ENCODE peak calls at places on chromosomes 16 and 17, in six cellular contexts. One of them, this sample, is unnamed. For H3K27me3, the result is how much of the 10 kb centered on the place peaks cover.

GRCh38 chr17:45320931-45321461 is 4.2 kb upstream of the MAP3K14 start:
- DNase-seq in left ventricle myocardium inferior: no peak
- DNase-seq in stomach: no peak
- DNase-seq in upper lobe of left lung: no peak
- DNase-seq in esophagus muscularis mucosa: no peak
- DNase-seq in heart left ventricle: no peak
- DNase-seq in this sample: no peak

GRCh38 chr16:20916289-20916688 is 15.7 kb downstream of the LYRM1 start:
- DNase-seq in stomach: no peak
- DNase-seq in left ventricle myocardium inferior: no peak
- DNase-seq in esophagus muscularis mucosa: no peak
- DNase-seq in heart left ventricle: no peak
- DNase-seq in upper lobe of left lung: no peak
- DNase-seq in this sample: no peak

GRCh38 chr17:82962163-82962720 is 117.2 kb upstream of the METRNL start:
- DNase-seq in left ventricle myocardium inferior: no peak
- DNase-seq in upper lobe of left lung: no peak
- DNase-seq in stomach: peak
- DNase-seq in heart left ventricle: no peak
- DNase-seq in esophagus muscularis mucosa: no peak
- DNase-seq in this sample: peak

GRCh38 chr17:77011173-77012011 is 129.4 kb upstream of the SEC14L1 start:
- DNase-seq in upper lobe of left lung: no peak
- DNase-seq in stomach: peak
- DNase-seq in heart left ventricle: no peak
- DNase-seq in esophagus muscularis mucosa: no peak
- DNase-seq in left ventricle myocardium inferior: no peak
- DNase-seq in this sample: peak

GRCh38 chr16:49560018-49560830 is 186.6 kb downstream of the C16orf78 start:
- DNase-seq in heart left ventricle: peak
- DNase-seq in left ventricle myocardium inferior: no peak
- DNase-seq in stomach: no peak
- DNase-seq in upper lobe of left lung: no peak
- DNase-seq in esophagus muscularis mucosa: no peak
- DNase-seq in this sample: peak

GRCh38 chr16:27436065-27436464 is 34.1 kb downstream of the IL21R start:
- DNase-seq in heart left ventricle: peak
- DNase-seq in left ventricle myocardium inferior: no peak
- DNase-seq in esophagus muscularis mucosa: peak
- DNase-seq in stomach: no peak
- DNase-seq in upper lobe of left lung: peak
- DNase-seq in this sample: no peak

GRCh38 chr17:12877953-12878669 is 88.8 kb downstream of the ARHGAP44 start:
- DNase-seq in heart left ventricle: no peak
- DNase-seq in esophagus muscularis mucosa: no peak
- DNase-seq in left ventricle myocardium inferior: no peak
- DNase-seq in upper lobe of left lung: no peak
- DNase-seq in stomach: no peak
- DNase-seq in this sample: no peak

GRCh38 chr17:64006361-64007088 is 8.4 kb downstream of the PRR29 start:
- DNase-seq in esophagus muscularis mucosa: no peak
- DNase-seq in left ventricle myocardium inferior: peak
- DNase-seq in heart left ventricle: peak
- DNase-seq in upper lobe of left lung: peak
- DNase-seq in stomach: no peak
- DNase-seq in this sample: peak

GRCh38 chr17:38429476-38430100 is 1.3 kb downstream of the ARHGAP23 start:
- DNase-seq in left ventricle myocardium inferior: no peak
- DNase-seq in stomach: no peak
- DNase-seq in upper lobe of left lung: no peak
- DNase-seq in heart left ventricle: no peak
- DNase-seq in esophagus muscularis mucosa: no peak
- DNase-seq in this sample: no peak

GRCh38 chr16:84585886-84586285 is 32.0 kb downstream of the COTL1 start:
- DNase-seq in left ventricle myocardium inferior: no peak
- DNase-seq in esophagus muscularis mucosa: no peak
- DNase-seq in stomach: no peak
- DNase-seq in heart left ventricle: no peak
- DNase-seq in upper lobe of left lung: no peak
- DNase-seq in this sample: peak

GRCh38 chr17:78485416-78486168 is 91.6 kb downstream of the DNAH17 start:
- DNase-seq in heart left ventricle: no peak
- DNase-seq in upper lobe of left lung: no peak
- DNase-seq in esophagus muscularis mucosa: no peak
- DNase-seq in stomach: no peak
- DNase-seq in left ventricle myocardium inferior: no peak
- DNase-seq in this sample: no peak

GRCh38 chr16:27439273-27440018 is 37.5 kb downstream of the IL21R start:
- DNase-seq in heart left ventricle: no peak
- DNase-seq in left ventricle myocardium inferior: no peak
- DNase-seq in esophagus muscularis mucosa: no peak
- DNase-seq in stomach: no peak
- DNase-seq in upper lobe of left lung: no peak
- DNase-seq in this sample: no peak

GRCh38 chr17:80791758-80792284 is 199.8 kb upstream of the CHMP6 start:
- DNase-seq in heart left ventricle: peak
- DNase-seq in esophagus muscularis mucosa: no peak
- DNase-seq in upper lobe of left lung: peak
- DNase-seq in stomach: peak
- DNase-seq in left ventricle myocardium inferior: no peak
- DNase-seq in this sample: peak

GRCh38 chr17:7323731-7324437 is 5.3 kb downstream of the NEURL4 start:
- DNase-seq in stomach: peak
- DNase-seq in upper lobe of left lung: peak
- DNase-seq in heart left ventricle: no peak
- DNase-seq in left ventricle myocardium inferior: peak
- DNase-seq in esophagus muscularis mucosa: no peak
- DNase-seq in this sample: peak

GRCh38 chr17:27566673-27567562 is 64.1 kb upstream of the LGALS9 start:
- DNase-seq in heart left ventricle: no peak
- DNase-seq in left ventricle myocardium inferior: no peak
- DNase-seq in upper lobe of left lung: no peak
- DNase-seq in stomach: no peak
- DNase-seq in esophagus muscularis mucosa: no peak
- DNase-seq in this sample: no peak

GRCh38 chr16:275786-276232 is at the start of gene RGS11:
- DNase-seq in stomach: no peak
- DNase-seq in heart left ventricle: no peak
- DNase-seq in upper lobe of left lung: no peak
- DNase-seq in esophagus muscularis mucosa: no peak
- DNase-seq in left ventricle myocardium inferior: no peak
- DNase-seq in this sample: no peak

GRCh38 chr16:63945805-63946204 is 1176.1 kb downstream of the CDH11 start:
- DNase-seq in left ventricle myocardium inferior: no peak
- DNase-seq in heart left ventricle: no peak
- DNase-seq in stomach: no peak
- DNase-seq in esophagus muscularis mucosa: no peak
- DNase-seq in upper lobe of left lung: no peak
- DNase-seq in this sample: no peak

GRCh38 chr16:35492225-35492624 is 2032.8 kb downstream of the TP53TG3F start:
- DNase-seq in esophagus muscularis mucosa: no peak
- DNase-seq in stomach: no peak
- DNase-seq in heart left ventricle: no peak
- DNase-seq in upper lobe of left lung: no peak
- DNase-seq in left ventricle myocardium inferior: no peak
- DNase-seq in this sample: peak

GRCh38 chr17:10631048-10631700 is 25.9 kb downstream of the MYH3 start:
- DNase-seq in stomach: no peak
- DNase-seq in esophagus muscularis mucosa: no peak
- DNase-seq in upper lobe of left lung: no peak
- DNase-seq in left ventricle myocardium inferior: no peak
- DNase-seq in heart left ventricle: no peak
- DNase-seq in this sample: peak

GRCh38 chr16:9422769-9423513 is 331.5 kb downstream of the HAPSTR1 start:
- DNase-seq in stomach: no peak
- DNase-seq in esophagus muscularis mucosa: no peak
- DNase-seq in upper lobe of left lung: no peak
- DNase-seq in heart left ventricle: peak
- DNase-seq in left ventricle myocardium inferior: no peak
- DNase-seq in this sample: no peak

GRCh38 chr16:2795714-2796143 is 2.5 kb upstream of the PRSS41 start:
- DNase-seq in left ventricle myocardium inferior: no peak
- DNase-seq in stomach: no peak
- DNase-seq in heart left ventricle: no peak
- DNase-seq in esophagus muscularis mucosa: no peak
- DNase-seq in upper lobe of left lung: no peak
- DNase-seq in this sample: no peak

GRCh38 chr16:63787014-63787413 is 1334.8 kb downstream of the CDH11 start:
- DNase-seq in left ventricle myocardium inferior: no peak
- DNase-seq in upper lobe of left lung: no peak
- DNase-seq in stomach: no peak
- DNase-seq in esophagus muscularis mucosa: no peak
- DNase-seq in heart left ventricle: no peak
- DNase-seq in this sample: no peak

DNA sequence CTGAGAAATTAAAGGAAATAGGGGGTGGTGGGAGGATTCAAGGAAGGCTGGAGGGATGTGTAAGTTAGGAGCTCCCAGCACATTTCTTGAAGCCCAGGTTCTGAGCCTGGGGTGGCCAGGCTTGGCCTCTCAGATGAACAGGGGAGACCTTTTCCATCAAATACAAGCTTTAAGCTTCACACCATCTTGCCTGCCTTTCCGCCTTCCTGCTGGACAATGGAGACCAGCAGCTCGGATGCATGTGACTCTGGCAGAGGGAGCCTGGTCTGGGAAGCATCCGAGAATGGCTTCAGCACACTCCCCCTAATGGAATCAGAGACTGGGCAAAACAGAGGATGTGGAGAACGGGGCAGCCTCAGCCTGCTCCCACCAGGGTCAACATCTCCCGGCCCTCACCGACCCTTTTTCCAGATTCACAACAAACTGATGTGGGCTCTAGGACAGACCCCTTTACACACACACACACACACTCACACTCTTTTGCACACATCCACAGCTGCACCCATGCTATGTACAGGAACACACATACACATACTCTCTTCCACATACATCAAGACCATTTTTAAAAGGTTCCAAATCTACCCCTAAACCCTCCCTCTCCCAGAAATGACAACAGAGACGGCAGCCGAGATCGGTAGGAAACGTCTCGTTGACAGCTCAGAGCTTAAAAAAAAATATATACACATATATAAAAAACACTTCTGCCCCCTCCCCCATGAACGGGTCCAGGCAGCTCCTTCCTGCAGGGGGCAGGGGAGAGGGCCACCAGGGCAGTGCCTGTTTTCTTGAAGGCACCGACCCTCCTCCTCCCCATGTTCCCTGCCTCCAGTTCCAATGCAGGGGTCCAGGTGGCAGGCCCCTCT is 6.5 kb upstream of the ATXN7L3 start:
- DNase-seq in heart left ventricle: no peak
- DNase-seq in esophagus muscularis mucosa: no peak
- DNase-seq in stomach: no peak
- DNase-seq in left ventricle myocardium inferior: no peak
- DNase-seq in upper lobe of left lung: no peak
- DNase-seq in this sample: no peak
- TF ChIP-seq CTCF in heart left ventricle: no peak
- TF ChIP-seq CTCF in esophagus muscularis mucosa: no peak
- TF ChIP-seq CTCF in stomach: no peak
- TF ChIP-seq CTCF in left ventricle myocardium inferior: no peak
- TF ChIP-seq CTCF in upper lobe of left lung: no peak
- TF ChIP-seq CTCF in this sample: no peak

GRCh38 chr17:29883497-29883896 is 46.5 kb downstream of the SSH2 start:
- DNase-seq in upper lobe of left lung: no peak
- DNase-seq in heart left ventricle: no peak
- DNase-seq in stomach: no peak
- DNase-seq in left ventricle myocardium inferior: no peak
- DNase-seq in esophagus muscularis mucosa: no peak
- DNase-seq in this sample: no peak
- H3K27me3 ChIP-seq in upper lobe of left lung: under half
- H3K27me3 ChIP-seq in heart left ventricle: under half
- H3K27me3 ChIP-seq in stomach: under half
- H3K27me3 ChIP-seq in left ventricle myocardium inferior: under half
- H3K27me3 ChIP-seq in esophagus muscularis mucosa: under half
- H3K27me3 ChIP-seq in this sample: under half

GRCh38 chr16:71781741-71782140 is 26.9 kb downstream of the AP1G1 start:
- DNase-seq in esophagus muscularis mucosa: no peak
- DNase-seq in upper lobe of left lung: no peak
- DNase-seq in left ventricle myocardium inferior: no peak
- DNase-seq in heart left ventricle: no peak
- DNase-seq in stomach: no peak
- DNase-seq in this sample: no peak

GRCh38 chr16:71775949-71776348 is 32.7 kb downstream of the AP1G1 start:
- DNase-seq in upper lobe of left lung: no peak
- DNase-seq in esophagus muscularis mucosa: no peak
- DNase-seq in stomach: no peak
- DNase-seq in heart left ventricle: no peak
- DNase-seq in left ventricle myocardium inferior: no peak
- DNase-seq in this sample: no peak

GRCh38 chr16:71780521-71781089 is 28.0 kb downstream of the AP1G1 start:
- DNase-seq in left ventricle myocardium inferior: no peak
- DNase-seq in stomach: no peak
- DNase-seq in heart left ventricle: no peak
- DNase-seq in upper lobe of left lung: no peak
- DNase-seq in esophagus muscularis mucosa: no peak
- DNase-seq in this sample: no peak

GRCh38 chr16:71778780-71779179 is 29.9 kb downstream of the AP1G1 start:
- DNase-seq in left ventricle myocardium inferior: no peak
- DNase-seq in heart left ventricle: no peak
- DNase-seq in esophagus muscularis mucosa: no peak
- DNase-seq in stomach: no peak
- DNase-seq in upper lobe of left lung: no peak
- DNase-seq in this sample: no peak

DNA sequence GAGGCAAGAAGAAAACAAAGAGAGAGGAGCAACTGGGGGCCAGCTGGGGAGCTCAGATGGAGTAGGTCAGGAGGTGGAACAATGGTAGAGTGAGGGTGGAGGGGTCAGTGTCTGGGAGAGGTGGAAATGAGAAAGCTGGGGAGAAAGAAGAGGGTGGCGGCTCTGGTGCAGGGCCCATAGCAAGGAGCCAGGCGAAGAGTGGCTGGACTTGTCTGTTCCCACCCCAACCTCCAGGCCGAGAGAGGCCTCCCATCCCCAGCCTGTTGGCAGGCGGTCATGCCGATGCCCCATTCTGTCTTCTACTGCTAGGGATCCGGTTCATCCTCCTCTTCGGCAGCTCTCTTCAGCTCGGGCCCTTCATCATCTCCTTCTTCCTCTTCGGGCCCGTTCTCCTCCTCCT is 31.3 kb downstream of the AP1G1 start:
- DNase-seq in stomach: no peak
- DNase-seq in upper lobe of left lung: no peak
- DNase-seq in left ventricle myocardium inferior: no peak
- DNase-seq in esophagus muscularis mucosa: no peak
- DNase-seq in heart left ventricle: no peak
- DNase-seq in this sample: no peak
- H3K4me3 ChIP-seq in stomach: no peak
- H3K4me3 ChIP-seq in upper lobe of left lung: no peak
- H3K4me3 ChIP-seq in left ventricle myocardium inferior: no peak
- H3K4me3 ChIP-seq in esophagus muscularis mucosa: no peak
- H3K4me3 ChIP-seq in heart left ventricle: no peak
- H3K4me3 ChIP-seq in this sample: no peak

DNA sequence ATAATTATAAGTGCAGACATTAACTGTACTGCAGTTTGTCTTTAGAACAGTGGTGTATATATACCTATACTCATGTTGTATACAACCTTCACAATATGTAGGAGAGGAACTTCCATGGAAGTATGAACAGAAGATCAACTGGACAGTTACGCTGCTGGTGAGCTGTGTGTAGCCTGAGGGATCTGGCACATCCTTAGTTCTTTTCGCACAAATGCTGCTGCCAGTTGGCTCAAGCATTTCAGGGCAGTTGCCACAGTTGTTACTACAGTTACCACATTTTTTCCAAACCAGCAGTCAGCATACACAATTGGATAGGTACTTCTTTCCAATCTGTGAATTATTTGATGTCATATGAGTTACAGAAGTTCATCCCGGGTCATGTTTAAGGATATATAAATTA is 539.6 kb upstream of the HSBP1 start:
- DNase-seq in upper lobe of left lung: no peak
- DNase-seq in stomach: no peak
- DNase-seq in esophagus muscularis mucosa: no peak
- DNase-seq in heart left ventricle: no peak
- DNase-seq in left ventricle myocardium inferior: no peak
- DNase-seq in this sample: no peak
- TF ChIP-seq CTCF in upper lobe of left lung: no peak
- TF ChIP-seq CTCF in stomach: no peak
- TF ChIP-seq CTCF in esophagus muscularis mucosa: no peak
- TF ChIP-seq CTCF in heart left ventricle: no peak
- TF ChIP-seq CTCF in left ventricle myocardium inferior: no peak
- TF ChIP-seq CTCF in this sample: no peak